ENCODE peak calls at places on chromosomes 4 and X, in seven cellular contexts. One of them, this sample, is unnamed.

GRCh38 chr4:3291969-3292570 is 751 bp upstream of the RGS12 start:
- DNase-seq in adipocyte: peak; percentile 81
- DNase-seq in NCI-H460: no peak
- DNase-seq in NCI-H2081: peak; percentile 66
- DNase-seq in small intestine: peak; percentile 70
- DNase-seq in upper lobe of right lung: peak; percentile 90
- DNase-seq in NCI-H82: peak; percentile 62
- DNase-seq in this sample: no peak

GRCh38 chr4:6561173-6561516 is 13.8 kb upstream of the MAN2B2 start:
- DNase-seq in adipocyte: peak; percentile 16
- DNase-seq in NCI-H460: no peak
- DNase-seq in NCI-H2081: no peak
- DNase-seq in small intestine: no peak
- DNase-seq in upper lobe of right lung: no peak
- DNase-seq in NCI-H82: no peak
- DNase-seq in this sample: no peak

GRCh38 chr4:138300616-138301015 is 58.5 kb upstream of the SLC7A11 start:
- DNase-seq in adipocyte: no peak
- DNase-seq in NCI-H460: no peak
- DNase-seq in NCI-H2081: no peak
- DNase-seq in small intestine: no peak
- DNase-seq in upper lobe of right lung: no peak
- DNase-seq in NCI-H82: no peak
- DNase-seq in this sample: no peak

GRCh38 chrX:135591871-135592270 is 71.4 kb downstream of the INTS6L start:
- DNase-seq in adipocyte: no peak
- DNase-seq in NCI-H460: no peak
- DNase-seq in NCI-H2081: no peak
- DNase-seq in small intestine: no peak
- DNase-seq in upper lobe of right lung: no peak
- DNase-seq in NCI-H82: no peak
- DNase-seq in this sample: no peak

GRCh38 chrX:153401133-153401764 is at the start of gene PNMA6E:
- DNase-seq in adipocyte: no peak
- DNase-seq in NCI-H460: no peak
- DNase-seq in NCI-H2081: no peak
- DNase-seq in small intestine: no peak
- DNase-seq in upper lobe of right lung: peak; percentile 1
- DNase-seq in NCI-H82: no peak
- DNase-seq in this sample: no peak

GRCh38 chr4:128484896-128485295 is 197.3 kb upstream of the PGRMC2 start:
- DNase-seq in adipocyte: peak; percentile 49
- DNase-seq in NCI-H460: no peak
- DNase-seq in NCI-H2081: no peak
- DNase-seq in small intestine: no peak
- DNase-seq in upper lobe of right lung: no peak
- DNase-seq in NCI-H82: no peak
- DNase-seq in this sample: no peak

GRCh38 chr4:128393111-128393704 is 105.6 kb upstream of the PGRMC2 start:
- DNase-seq in adipocyte: peak; percentile 70
- DNase-seq in NCI-H460: no peak
- DNase-seq in NCI-H2081: peak; percentile 76
- DNase-seq in small intestine: peak; percentile 70
- DNase-seq in upper lobe of right lung: no peak
- DNase-seq in NCI-H82: no peak
- DNase-seq in this sample: no peak

GRCh38 chr4:167000141-167000852 is 234.0 kb downstream of the SPOCK3 start:
- DNase-seq in adipocyte: peak; percentile 47
- DNase-seq in NCI-H460: peak; percentile 3
- DNase-seq in NCI-H2081: no peak
- DNase-seq in small intestine: no peak
- DNase-seq in upper lobe of right lung: no peak
- DNase-seq in NCI-H82: peak; percentile 3
- DNase-seq in this sample: no peak

GRCh38 chrX:41334866-41335589 is 1.1 kb downstream of the DDX3X start:
- DNase-seq in adipocyte: peak; percentile 85
- DNase-seq in NCI-H460: no peak
- DNase-seq in NCI-H2081: no peak
- DNase-seq in small intestine: peak; percentile 41
- DNase-seq in upper lobe of right lung: peak; percentile 75
- DNase-seq in NCI-H82: peak; percentile 50
- DNase-seq in this sample: peak; percentile 33

GRCh38 chr4:142516686-142517145 is 329.4 kb downstream of the INPP4B start:
- DNase-seq in adipocyte: no peak
- DNase-seq in NCI-H460: no peak
- DNase-seq in NCI-H2081: no peak
- DNase-seq in small intestine: no peak
- DNase-seq in upper lobe of right lung: no peak
- DNase-seq in NCI-H82: no peak
- DNase-seq in this sample: no peak

GRCh38 chrX:51336584-51336983 is 4.0 kb downstream of the NUDT10 start:
- DNase-seq in adipocyte: peak; percentile 69
- DNase-seq in NCI-H460: peak; percentile 28
- DNase-seq in NCI-H2081: peak; percentile 55
- DNase-seq in small intestine: peak; percentile 8
- DNase-seq in upper lobe of right lung: no peak
- DNase-seq in NCI-H82: peak; percentile 64
- DNase-seq in this sample: no peak

GRCh38 chrX:57573754-57574153 is 18.1 kb upstream of the ZXDB start:
- DNase-seq in adipocyte: peak; percentile 21
- DNase-seq in NCI-H460: no peak
- DNase-seq in NCI-H2081: no peak
- DNase-seq in small intestine: peak; percentile 1
- DNase-seq in upper lobe of right lung: no peak
- DNase-seq in NCI-H82: peak; percentile 47
- DNase-seq in this sample: no peak

GRCh38 chr4:18100657-18101056 is 79.1 kb upstream of the LCORL start:
- DNase-seq in adipocyte: no peak
- DNase-seq in NCI-H460: no peak
- DNase-seq in NCI-H2081: no peak
- DNase-seq in small intestine: peak; percentile 42
- DNase-seq in upper lobe of right lung: no peak
- DNase-seq in NCI-H82: no peak
- DNase-seq in this sample: no peak

GRCh38 chrX:107684956-107685385 is 56.7 kb downstream of the PRPS1 start:
- DNase-seq in adipocyte: no peak
- DNase-seq in NCI-H460: no peak
- DNase-seq in NCI-H2081: no peak
- DNase-seq in small intestine: peak; percentile 90
- DNase-seq in upper lobe of right lung: peak; percentile 92
- DNase-seq in NCI-H82: peak; percentile 16
- DNase-seq in this sample: no peak

GRCh38 chr4:33031328-33031727 is 2311.2 kb downstream of the PCDH7 start:
- DNase-seq in adipocyte: no peak
- DNase-seq in NCI-H460: no peak
- DNase-seq in NCI-H2081: no peak
- DNase-seq in small intestine: no peak
- DNase-seq in upper lobe of right lung: no peak
- DNase-seq in NCI-H82: no peak
- DNase-seq in this sample: no peak

GRCh38 chr4:38207110-38207457 is 246.9 kb downstream of the PTTG2 start:
- DNase-seq in adipocyte: no peak
- DNase-seq in NCI-H460: no peak
- DNase-seq in NCI-H2081: no peak
- DNase-seq in small intestine: no peak
- DNase-seq in upper lobe of right lung: no peak
- DNase-seq in NCI-H82: no peak
- DNase-seq in this sample: no peak

GRCh38 chrX:119218198-119218597 is 17.9 kb upstream of the PGRMC1 start:
- DNase-seq in adipocyte: peak; percentile 50
- DNase-seq in NCI-H460: no peak
- DNase-seq in NCI-H2081: peak; percentile 64
- DNase-seq in small intestine: no peak
- DNase-seq in upper lobe of right lung: no peak
- DNase-seq in NCI-H82: peak; percentile 47
- DNase-seq in this sample: no peak

GRCh38 chrX:45368705-45369104 is 168.0 kb upstream of the DIPK2B start:
- DNase-seq in adipocyte: no peak
- DNase-seq in NCI-H460: no peak
- DNase-seq in NCI-H2081: no peak
- DNase-seq in small intestine: no peak
- DNase-seq in upper lobe of right lung: no peak
- DNase-seq in NCI-H82: no peak
- DNase-seq in this sample: no peak

GRCh38 chr4:100208459-100208858 is 18.2 kb upstream of the DDIT4L start:
- DNase-seq in adipocyte: no peak
- DNase-seq in NCI-H460: no peak
- DNase-seq in NCI-H2081: no peak
- DNase-seq in small intestine: no peak
- DNase-seq in upper lobe of right lung: no peak
- DNase-seq in NCI-H82: no peak
- DNase-seq in this sample: no peak

GRCh38 chr4:106585920-106586349 is 217.4 kb upstream of the GIMD1 start:
- DNase-seq in adipocyte: peak; percentile 29
- DNase-seq in NCI-H460: no peak
- DNase-seq in NCI-H2081: no peak
- DNase-seq in small intestine: no peak
- DNase-seq in upper lobe of right lung: no peak
- DNase-seq in NCI-H82: no peak
- DNase-seq in this sample: no peak

GRCh38 chr4:52204921-52205320 is 153.8 kb downstream of the SPATA18 start:
- DNase-seq in adipocyte: no peak
- DNase-seq in NCI-H460: no peak
- DNase-seq in NCI-H2081: no peak
- DNase-seq in small intestine: no peak
- DNase-seq in upper lobe of right lung: no peak
- DNase-seq in NCI-H82: no peak
- DNase-seq in this sample: no peak

GRCh38 chrX:134251241-134251640 is 14.3 kb downstream of the CCDC160 start:
- DNase-seq in adipocyte: no peak
- DNase-seq in NCI-H460: no peak
- DNase-seq in NCI-H2081: no peak
- DNase-seq in small intestine: no peak
- DNase-seq in upper lobe of right lung: no peak
- DNase-seq in NCI-H82: no peak
- DNase-seq in this sample: no peak

GRCh38 chr4:140343303-140343702 is 30.1 kb upstream of the SCOC start:
- DNase-seq in adipocyte: no peak
- DNase-seq in NCI-H460: no peak
- DNase-seq in NCI-H2081: no peak
- DNase-seq in small intestine: peak; percentile 99
- DNase-seq in upper lobe of right lung: peak; percentile 83
- DNase-seq in NCI-H82: no peak
- DNase-seq in this sample: no peak

GRCh38 chr4:38085394-38086150 is 125.4 kb downstream of the PTTG2 start:
- DNase-seq in adipocyte: no peak
- DNase-seq in NCI-H460: no peak
- DNase-seq in NCI-H2081: no peak
- DNase-seq in small intestine: no peak
- DNase-seq in upper lobe of right lung: no peak
- DNase-seq in NCI-H82: no peak
- DNase-seq in this sample: no peak

GRCh38 chrX:65706041-65706828 is 38.8 kb downstream of the MSN start:
- DNase-seq in adipocyte: peak; percentile 60
- DNase-seq in NCI-H460: no peak
- DNase-seq in NCI-H2081: no peak
- DNase-seq in small intestine: no peak
- DNase-seq in upper lobe of right lung: no peak
- DNase-seq in NCI-H82: no peak
- DNase-seq in this sample: peak; percentile 32

GRCh38 chr4:47415719-47416118 is 47.8 kb downstream of the COMMD8 start:
- DNase-seq in adipocyte: no peak
- DNase-seq in NCI-H460: no peak
- DNase-seq in NCI-H2081: no peak
- DNase-seq in small intestine: no peak
- DNase-seq in upper lobe of right lung: no peak
- DNase-seq in NCI-H82: no peak
- DNase-seq in this sample: no peak

GRCh38 chr4:53306729-53307128 is 59.1 kb downstream of the SCFD2 start:
- DNase-seq in adipocyte: peak; percentile 75
- DNase-seq in NCI-H460: no peak
- DNase-seq in NCI-H2081: no peak
- DNase-seq in small intestine: no peak
- DNase-seq in upper lobe of right lung: no peak
- DNase-seq in NCI-H82: no peak
- DNase-seq in this sample: no peak

GRCh38 chr4:3861720-3862639 is 95.8 kb downstream of the ADRA2C start:
- DNase-seq in adipocyte: no peak
- DNase-seq in NCI-H460: no peak
- DNase-seq in NCI-H2081: no peak
- DNase-seq in small intestine: no peak
- DNase-seq in upper lobe of right lung: no peak
- DNase-seq in NCI-H82: no peak
- DNase-seq in this sample: no peak

GRCh38 chr4:96056346-96056934 is 216.5 kb downstream of the PDHA2 start:
- DNase-seq in adipocyte: no peak
- DNase-seq in NCI-H460: no peak
- DNase-seq in NCI-H2081: no peak
- DNase-seq in small intestine: no peak
- DNase-seq in upper lobe of right lung: no peak
- DNase-seq in NCI-H82: no peak
- DNase-seq in this sample: no peak

GRCh38 chrX:111823068-111823467 is 52.9 kb upstream of the TRPC5OS start:
- DNase-seq in adipocyte: peak; percentile 36
- DNase-seq in NCI-H460: no peak
- DNase-seq in NCI-H2081: peak; percentile 33
- DNase-seq in small intestine: no peak
- DNase-seq in upper lobe of right lung: no peak
- DNase-seq in NCI-H82: peak; percentile 74
- DNase-seq in this sample: no peak

GRCh38 chr4:176758731-176759130 is 34.0 kb downstream of the VEGFC start:
- DNase-seq in adipocyte: no peak
- DNase-seq in NCI-H460: no peak
- DNase-seq in NCI-H2081: no peak
- DNase-seq in small intestine: no peak
- DNase-seq in upper lobe of right lung: no peak
- DNase-seq in NCI-H82: no peak
- DNase-seq in this sample: no peak

GRCh38 chr4:153538408-153539057 is 72.4 kb downstream of the TMEM131L start:
- DNase-seq in adipocyte: no peak
- DNase-seq in NCI-H460: no peak
- DNase-seq in NCI-H2081: no peak
- DNase-seq in small intestine: no peak
- DNase-seq in upper lobe of right lung: no peak
- DNase-seq in NCI-H82: no peak
- DNase-seq in this sample: no peak

GRCh38 chr4:36386691-36387090 is 105.3 kb downstream of the DTHD1 start:
- DNase-seq in adipocyte: no peak
- DNase-seq in NCI-H460: no peak
- DNase-seq in NCI-H2081: peak; percentile 18
- DNase-seq in small intestine: no peak
- DNase-seq in upper lobe of right lung: no peak
- DNase-seq in NCI-H82: no peak
- DNase-seq in this sample: no peak

GRCh38 chr4:60989141-60989540 is 211.0 kb upstream of the ADGRL3 start:
- DNase-seq in adipocyte: no peak
- DNase-seq in NCI-H460: no peak
- DNase-seq in NCI-H2081: no peak
- DNase-seq in small intestine: no peak
- DNase-seq in upper lobe of right lung: no peak
- DNase-seq in NCI-H82: no peak
- DNase-seq in this sample: no peak

GRCh38 chr4:160481696-160482330 is 1378.9 kb downstream of the RAPGEF2 start:
- DNase-seq in adipocyte: no peak
- DNase-seq in NCI-H460: no peak
- DNase-seq in NCI-H2081: no peak
- DNase-seq in small intestine: no peak
- DNase-seq in upper lobe of right lung: no peak
- DNase-seq in NCI-H82: no peak
- DNase-seq in this sample: no peak

GRCh38 chrX:47191806-47192401 is 1.7 kb upstream of the UBA1 start:
- DNase-seq in adipocyte: no peak
- DNase-seq in NCI-H460: no peak
- DNase-seq in NCI-H2081: peak; percentile 7
- DNase-seq in small intestine: no peak
- DNase-seq in upper lobe of right lung: no peak
- DNase-seq in NCI-H82: peak; percentile 91
- DNase-seq in this sample: no peak

GRCh38 chr4:169051936-169052335 is 41.9 kb upstream of the CBR4 start:
- DNase-seq in adipocyte: no peak
- DNase-seq in NCI-H460: no peak
- DNase-seq in NCI-H2081: peak; percentile 21
- DNase-seq in small intestine: no peak
- DNase-seq in upper lobe of right lung: no peak
- DNase-seq in NCI-H82: no peak
- DNase-seq in this sample: no peak

GRCh38 chrX:128928636-128929035 is 594.7 kb downstream of the SMARCA1 start:
- DNase-seq in adipocyte: no peak
- DNase-seq in NCI-H460: no peak
- DNase-seq in NCI-H2081: peak; percentile 60
- DNase-seq in small intestine: no peak
- DNase-seq in upper lobe of right lung: no peak
- DNase-seq in NCI-H82: peak; percentile 2
- DNase-seq in this sample: no peak